ENCODE peak calls at places on chromosomes 11 and 22, in four cellular contexts. T is anterior cingulate cortex; C is stimulated activated CD8-positive, alpha-beta memory T cell treated with anti-CD3 and anti-CD28 coated beads, Interleukin-4, amount 100 ng/mL, for 1 hour; Q is RCC 7860. W is an unnamed sample.

GRCh38 chr11:132248585-132248984 is 878.2 kb downstream of the NTM start:
- DNase-seq in T (peak), C (no peak), Q (no peak), W (no peak)

GRCh38 chr11:198236-198806 is 5.4 kb downstream of the SCGB1C1 start:
- DNase-seq in T (no peak), C (no peak), Q (no peak), W (no peak)

GRCh38 chr22:33350961-33351360 is 292.8 kb upstream of the SYN3 start:
- DNase-seq in T (no peak), C (no peak), Q (peak), W (no peak)

GRCh38 chr22:31089101-31090100 is 8.3 kb downstream of the SMTN start:
- DNase-seq in T (no peak), C (no peak), Q (no peak), W (no peak)

GRCh38 chr11:114262681-114263509 is 33.3 kb upstream of the NNMT start:
- DNase-seq in T (peak), C (no peak), Q (peak), W (peak)

GRCh38 chr11:72375241-72375640 is 59.1 kb downstream of the CLPB start:
- DNase-seq in T (no peak), C (no peak), Q (no peak), W (no peak)

GRCh38 chr11:28123151-28123571 is 15.0 kb downstream of the METTL15 start:
- DNase-seq in T (no peak), C (no peak), Q (peak), W (no peak)

GRCh38 chr11:105220175-105220574 is 80.6 kb upstream of the CARD18 start:
- DNase-seq in T (no peak), C (no peak), Q (no peak), W (no peak)

GRCh38 chr11:70046089-70046488 is 32.0 kb upstream of the ANO1 start:
- DNase-seq in T (no peak), C (no peak), Q (no peak), W (no peak)

GRCh38 chr11:26741036-26741435 is 19.2 kb upstream of the SLC5A12 start:
- DNase-seq in T (no peak), C (no peak), Q (no peak), W (no peak)

GRCh38 chr11:26199341-26199740 is 132.6 kb upstream of the ANO3 start:
- DNase-seq in T (no peak), C (no peak), Q (no peak), W (no peak)

GRCh38 chr11:44006882-44007495 is 40.8 kb upstream of the ACCSL start:
- DNase-seq in T (no peak), C (no peak), Q (no peak), W (no peak)

GRCh38 chr22:45584621-45585436 is 82.1 kb downstream of the FBLN1 start:
- DNase-seq in T (no peak), C (no peak), Q (no peak), W (no peak)

GRCh38 chr11:11279956-11280689 is 72.9 kb downstream of the CSNK2A3 start:
- DNase-seq in T (no peak), C (no peak), Q (no peak), W (no peak)

GRCh38 chr11:21430532-21430931 is 761.1 kb downstream of the NELL1 start:
- DNase-seq in T (no peak), C (no peak), Q (no peak), W (no peak)

GRCh38 chr11:77332259-77332658 is 30.8 kb upstream of the GDPD4 start:
- DNase-seq in T (no peak), C (no peak), Q (no peak), W (no peak)

GRCh38 chr11:62552465-62552782 is 5.8 kb upstream of the AHNAK start:
- DNase-seq in T (no peak), C (no peak), Q (no peak), W (no peak)

GRCh38 chr11:20003357-20003756 is 156.9 kb downstream of the DBX1 start:
- DNase-seq in T (no peak), C (no peak), Q (no peak), W (no peak)

GRCh38 chr11:838441-839279 is 3.7 kb downstream of the POLR2L start:
- DNase-seq in T (no peak), C (no peak), Q (no peak), W (no peak)

W was measured in cerebellar nuclear complex.